ENCODE peak calls at places on chromosome 21, in nine cellular contexts. R is heart right ventricle, M is lung, Q is Caco-2, D is brain microvascular endothelial cell, E is upper lobe of left lung, A is right lobe of liver, T is pancreas, I is kidney epithelial cell. N is an unnamed sample. For H3K27me3, the result is how much of the 10 kb centered on the place peaks cover.

GRCh38 chr21:25307489-25307888 is 299.8 kb downstream of the MRPL39 start:
- DNase-seq in R (no peak), M (no peak), Q (no peak), D (no peak), E (no peak), A (no peak), T (no peak), I (no peak), N (peak)

GRCh38 chr21:30684506-30684905 is 34.1 kb downstream of the KRTAP21-3 start:
- DNase-seq in R (no peak), M (no peak), Q (no peak), D (no peak), E (no peak), A (no peak), T (no peak), I (no peak), N (no peak)

GRCh38 chr21:28771790-28772501 is 220.7 kb downstream of the LTN1 start:
- DNase-seq in R (no peak), M (no peak), Q (no peak), D (peak), E (no peak), A (no peak), T (no peak), I (no peak), N (peak)

GRCh38 chr21:14366998-14367397 is 15.9 kb downstream of the HSPA13 start:
- DNase-seq in R (no peak), M (no peak), Q (no peak), D (no peak), E (no peak), A (no peak), T (no peak), I (no peak), N (no peak)

GRCh38 chr21:44420416-44421205 is 34.7 kb upstream of the LRRC3 start:
- DNase-seq in R (no peak), M (no peak), Q (no peak), D (no peak), E (peak), A (peak), T (peak), I (no peak), N (no peak)

GRCh38 chr21:31911138-31911907 is 38.5 kb downstream of the HUNK start:
- DNase-seq in R (no peak), M (no peak), Q (peak), D (no peak), E (no peak), A (no peak), T (no peak), I (no peak), N (peak)

GRCh38 chr21:34878501-34878900 is 170.6 kb downstream of the RUNX1 start:
- DNase-seq in R (no peak), M (peak), Q (no peak), D (no peak), E (no peak), A (no peak), T (no peak), I (no peak), N (no peak)

GRCh38 chr21:29335720-29336119 is 37.0 kb downstream of the BACH1 start:
- DNase-seq in R (no peak), M (no peak), Q (no peak), D (no peak), E (no peak), A (no peak), T (no peak), I (no peak), N (no peak)

GRCh38 chr21:28480091-28480869 is 512.4 kb downstream of the LTN1 start:
- DNase-seq in R (no peak), M (no peak), Q (no peak), D (no peak), E (no peak), A (no peak), T (no peak), I (no peak), N (peak)

GRCh38 chr21:16476056-16476850 is 746.5 kb downstream of the USP25 start:
- DNase-seq in R (no peak), M (no peak), Q (no peak), D (peak), E (no peak), A (no peak), T (no peak), I (no peak), N (no peak)

GRCh38 chr21:34330055-34330454 is 33.8 kb upstream of the KCNE2 start:
- DNase-seq in R (no peak), M (no peak), Q (no peak), D (no peak), E (no peak), A (no peak), T (no peak), I (no peak), N (no peak)

GRCh38 chr21:25536752-25537151 is 70.5 kb downstream of the MRPL39 start:
- DNase-seq in R (no peak), M (no peak), Q (no peak), D (no peak), E (no peak), A (no peak), T (no peak), I (no peak), N (no peak)

GRCh38 chr21:28298251-28298672 is 694.4 kb downstream of the LTN1 start:
- DNase-seq in R (no peak), M (no peak), Q (no peak), D (no peak), E (no peak), A (no peak), T (no peak), I (no peak), N (no peak)

GRCh38 chr21:35697321-35697808 is 363.0 kb downstream of the SETD4 start:
- DNase-seq in R (peak), M (peak), Q (no peak), D (peak), E (no peak), A (peak), T (peak), I (no peak), N (no peak)

GRCh38 chr21:37915516-37915915 is 741 bp downstream of the KCNJ6 start:
- DNase-seq in R (no peak), M (no peak), Q (no peak), D (no peak), E (peak), A (no peak), T (no peak), I (no peak), N (no peak)

GRCh38 chr21:37917612-37918011 is 1.4 kb upstream of the KCNJ6 start:
- DNase-seq in R (no peak), M (no peak), Q (no peak), D (peak), E (no peak), A (no peak), T (no peak), I (no peak), N (peak)

GRCh38 chr21:37916795-37917142 is 512 bp upstream of the KCNJ6 start:
- DNase-seq in R (no peak), M (no peak), Q (no peak), D (no peak), E (peak), A (no peak), T (peak), I (no peak), N (no peak)

GRCh38 chr21:37914211-37914900 is 1.9 kb downstream of the KCNJ6 start:
- DNase-seq in R (peak), M (no peak), Q (no peak), D (peak), E (peak), A (no peak), T (peak), I (no peak), N (no peak)

DNA sequence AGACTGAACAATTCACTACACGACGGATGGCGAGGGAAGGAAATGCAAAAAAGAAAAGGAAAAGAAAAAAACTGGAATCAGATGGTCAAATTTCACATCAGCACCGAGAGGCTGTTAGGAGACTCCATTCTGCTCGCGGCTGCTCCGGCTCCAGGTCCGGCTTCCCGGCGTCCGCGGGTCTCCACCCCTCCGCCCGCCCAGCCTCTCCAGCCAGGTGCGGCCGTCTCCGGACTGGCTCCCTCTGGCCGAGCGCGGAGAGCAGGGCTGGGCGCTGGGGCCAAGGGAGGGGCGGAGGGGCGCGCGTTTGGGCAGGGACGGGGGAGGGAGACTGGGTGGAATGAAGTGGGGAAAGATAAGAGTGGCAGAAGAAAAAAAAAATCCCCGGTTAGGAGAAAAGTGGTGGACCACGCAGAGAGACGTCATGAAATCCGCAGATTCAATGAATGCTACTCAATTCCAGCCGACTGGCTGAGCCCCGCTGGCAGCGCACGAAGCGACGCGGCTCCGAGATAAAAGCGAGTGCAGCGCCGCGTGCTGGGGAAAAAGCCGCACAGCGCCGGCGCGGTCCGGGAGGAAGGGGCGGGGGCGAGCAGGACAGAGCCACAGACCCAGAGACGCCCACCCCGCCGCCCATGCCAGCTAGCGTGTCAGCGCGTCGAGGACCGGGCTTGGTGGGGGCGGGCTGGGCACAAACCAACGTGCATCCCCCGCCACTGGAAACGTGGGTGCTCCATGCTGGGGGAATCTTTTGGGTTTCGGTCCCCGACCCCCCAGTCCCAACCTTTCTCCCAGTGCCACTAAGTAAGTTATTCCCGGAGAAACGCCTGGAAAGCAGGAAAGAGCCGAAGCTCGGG is at the start of gene KCNJ6:
- DNase-seq in R (no peak), M (no peak), Q (no peak), D (peak), E (peak), A (peak), T (peak), I (no peak), N (no peak)
- TF ChIP-seq CTCF in R (peak), M (peak), Q (no peak), D (peak), E (peak), A (peak), T (peak), I (peak), N (peak)

DNA sequence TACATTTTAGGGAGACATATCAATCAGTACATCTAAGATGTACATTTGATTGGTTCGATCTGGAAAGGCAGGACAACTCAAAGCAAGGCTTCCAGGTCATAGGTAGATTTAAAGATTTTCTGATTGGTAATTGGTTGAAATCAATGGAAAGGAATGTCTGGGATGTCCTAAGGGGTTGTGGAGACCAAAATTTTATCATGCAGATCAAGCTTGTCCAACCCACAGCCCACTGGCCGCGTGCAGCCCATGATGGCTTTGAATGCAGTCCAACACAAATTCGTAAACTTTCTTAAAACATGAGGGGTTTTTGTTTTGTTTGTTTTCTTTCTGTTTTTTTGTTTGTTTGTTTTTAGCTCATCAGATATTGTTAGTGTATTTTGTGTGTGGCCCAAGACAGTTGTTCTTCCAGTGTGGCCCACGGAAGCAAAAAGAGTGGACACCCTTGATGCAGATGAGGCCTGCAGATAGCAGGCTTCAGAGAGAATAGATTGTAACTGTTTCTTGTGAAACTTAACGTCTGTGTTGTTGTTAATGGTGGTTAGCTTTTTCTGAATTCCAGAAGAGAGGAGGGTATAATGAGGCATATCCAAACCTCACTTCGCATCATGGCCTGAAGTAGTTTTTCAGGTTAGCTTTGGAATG is 3.1 kb downstream of the IFNAR1 start:
- DNase-seq in R (no peak), M (no peak), Q (no peak), D (no peak), E (peak), A (no peak), T (no peak), I (no peak), N (no peak)
- H3K4me3 ChIP-seq in R (no peak), M (no peak), Q (no peak), D (no peak), E (no peak), A (no peak), T (no peak), I (no peak), N (no peak)

GRCh38 chr21:33039542-33039941 is 13.8 kb downstream of the OLIG2 start:
- DNase-seq in R (no peak), M (no peak), Q (no peak), D (no peak), E (no peak), A (no peak), T (no peak), I (no peak), N (no peak)

GRCh38 chr21:33041981-33042380 is 16.2 kb downstream of the OLIG2 start:
- DNase-seq in R (no peak), M (no peak), Q (no peak), D (no peak), E (no peak), A (no peak), T (no peak), I (no peak), N (no peak)

GRCh38 chr21:33036430-33037162 is 10.9 kb downstream of the OLIG2 start:
- DNase-seq in R (no peak), M (peak), Q (no peak), D (peak), E (no peak), A (peak), T (no peak), I (no peak), N (no peak)

GRCh38 chr21:33042812-33043211 is 17.1 kb downstream of the OLIG2 start:
- DNase-seq in R (no peak), M (no peak), Q (no peak), D (peak), E (no peak), A (no peak), T (no peak), I (peak), N (peak)

DNA sequence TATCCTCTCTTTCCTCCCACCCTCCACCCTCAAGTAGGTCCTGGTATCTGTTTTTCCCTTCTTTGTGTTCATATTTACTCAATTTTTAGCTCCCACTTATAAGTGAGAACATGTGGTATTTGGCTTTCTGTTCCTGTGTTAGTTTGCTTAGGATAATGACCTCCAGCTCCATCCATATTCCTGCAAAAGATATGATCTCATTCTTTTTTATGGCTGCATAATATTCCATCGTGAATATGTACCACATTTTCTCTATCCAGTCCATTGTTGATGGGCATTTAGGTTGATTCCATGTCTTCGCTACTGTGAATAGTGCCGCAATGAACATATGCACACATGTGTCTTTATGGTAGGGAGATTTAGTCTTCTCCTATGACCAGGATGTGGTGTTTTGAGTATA is 14.5 kb downstream of the OLIG2 start:
- DNase-seq in R (no peak), M (no peak), Q (no peak), D (no peak), E (no peak), A (no peak), T (no peak), I (no peak), N (no peak)
- H3K27me3 ChIP-seq in R (half or more), M (under half), Q (under half), D (under half), E (under half), A (under half), T (under half), I (under half), N (under half)

DNA sequence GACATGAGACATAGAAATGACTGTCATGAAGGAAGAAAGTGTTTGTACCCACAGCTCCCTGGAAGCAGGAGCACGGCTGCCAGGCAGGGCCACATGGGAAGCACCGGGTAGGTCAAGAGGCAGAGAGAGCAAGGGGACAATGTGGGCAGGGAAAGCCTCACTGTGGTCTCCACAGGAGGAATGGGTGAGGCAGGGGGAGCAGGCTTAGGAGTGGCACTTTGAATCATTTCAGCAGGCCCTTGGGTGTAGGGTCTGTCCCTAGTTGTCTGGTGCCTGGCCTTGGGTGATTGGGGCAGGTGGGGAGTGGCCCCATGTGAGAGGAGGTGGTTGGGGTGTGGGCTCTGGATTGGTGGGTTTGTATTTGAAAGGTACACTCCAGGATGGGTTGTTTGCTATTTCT is 83.9 kb downstream of the PCBP3 start:
- DNase-seq in R (no peak), M (no peak), Q (no peak), D (no peak), E (no peak), A (no peak), T (no peak), I (no peak), N (no peak)
- TF ChIP-seq CTCF in R (no peak), M (no peak), Q (no peak), D (no peak), E (no peak), A (no peak), T (no peak), I (no peak), N (no peak)

GRCh38 chr21:42621166-42621827 is 32.1 kb upstream of the PDE9A start:
- DNase-seq in R (no peak), M (no peak), Q (no peak), D (no peak), E (no peak), A (peak), T (no peak), I (no peak), N (no peak)

GRCh38 chr21:42617476-42617875 is 35.9 kb upstream of the PDE9A start:
- DNase-seq in R (no peak), M (no peak), Q (no peak), D (no peak), E (no peak), A (no peak), T (no peak), I (no peak), N (no peak)

GRCh38 chr21:42621828-42622199 is 31.6 kb upstream of the PDE9A start:
- DNase-seq in R (no peak), M (no peak), Q (no peak), D (no peak), E (no peak), A (no peak), T (no peak), I (peak), N (no peak)

GRCh38 chr21:42618713-42619112 is 34.7 kb upstream of the PDE9A start:
- DNase-seq in R (no peak), M (no peak), Q (no peak), D (no peak), E (no peak), A (no peak), T (no peak), I (no peak), N (no peak)

GRCh38 chr21:42619841-42620240 is 33.6 kb upstream of the PDE9A start:
- DNase-seq in R (no peak), M (no peak), Q (no peak), D (no peak), E (no peak), A (no peak), T (no peak), I (no peak), N (no peak)
- H3K4me3 ChIP-seq in R (no peak), M (no peak), Q (no peak), D (no peak), E (no peak), A (no peak), T (no peak), I (no peak), N (no peak)

DNA sequence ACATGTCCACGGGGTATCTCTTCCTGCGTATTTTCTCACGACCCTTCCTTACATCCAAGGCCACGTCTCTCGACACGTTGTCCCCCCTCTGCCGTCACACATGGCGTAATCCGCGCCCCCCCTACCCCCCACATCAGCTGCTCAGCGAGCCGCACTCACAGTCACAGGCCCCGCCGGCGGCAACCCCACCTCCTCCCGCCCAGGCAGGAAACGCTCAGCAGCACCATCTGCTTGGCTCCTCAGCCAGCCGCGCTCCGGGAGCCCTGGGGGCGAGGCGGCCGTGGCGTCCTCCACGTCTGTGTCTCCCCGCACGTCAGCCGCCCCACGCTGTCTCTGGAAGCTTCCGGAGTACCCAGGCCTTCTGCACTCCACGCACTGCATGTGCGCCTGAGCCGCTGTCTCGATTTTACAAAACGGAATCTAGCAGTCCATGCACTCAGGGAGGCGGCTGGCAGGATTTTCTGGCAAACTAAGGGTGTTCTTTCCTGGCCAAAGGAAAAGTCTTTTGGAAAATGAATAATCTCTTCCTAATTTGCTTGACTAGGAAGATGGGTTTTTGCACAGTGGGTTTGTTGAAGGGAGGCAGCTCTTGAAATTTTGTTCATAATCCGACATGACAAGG is 64.5 kb downstream of the SIK1 start:
- DNase-seq in R (peak), M (no peak), Q (no peak), D (peak), E (peak), A (peak), T (no peak), I (no peak), N (peak)
- H3K27me3 ChIP-seq in R (under half), M (under half), Q (under half), D (under half), E (under half), A (under half), T (under half), I (under half), N (under half)

DNA sequence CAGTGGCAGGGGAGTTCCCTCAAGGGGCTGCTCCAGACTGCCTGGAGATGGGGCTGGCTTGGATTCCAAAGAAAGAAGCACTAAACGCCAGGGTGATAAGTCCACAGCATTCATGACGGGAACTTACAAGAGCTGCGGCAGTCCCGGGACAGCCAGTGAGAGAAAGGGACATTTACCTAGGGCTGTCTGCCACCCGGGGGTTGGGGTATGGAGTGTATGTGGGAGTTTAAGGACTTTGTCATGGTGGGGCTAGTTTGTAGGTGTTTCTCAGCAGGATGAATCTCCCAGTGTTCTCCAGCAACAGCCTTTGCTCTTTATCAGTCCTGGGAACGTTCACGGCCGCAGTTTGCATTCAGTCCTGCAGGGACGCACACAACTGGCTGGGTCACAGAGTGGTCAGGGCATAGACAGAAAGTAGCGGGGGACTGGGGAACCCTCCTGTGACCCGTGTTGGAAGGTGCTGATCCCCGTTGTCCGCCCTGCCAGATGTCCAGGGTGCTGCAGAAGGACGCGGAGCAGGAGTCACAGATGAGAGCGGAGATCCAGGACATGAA is 41.4 kb upstream of the HMGN1 start:
- DNase-seq in R (no peak), M (no peak), Q (no peak), D (no peak), E (no peak), A (no peak), T (no peak), I (no peak), N (no peak)
- TF ChIP-seq CTCF in R (no peak), M (no peak), Q (no peak), D (no peak), E (no peak), A (no peak), T (no peak), I (no peak), N (no peak)

GRCh38 chr21:26572668-26573381 is at the start of gene CYYR1:
- DNase-seq in R (peak), M (no peak), Q (no peak), D (no peak), E (peak), A (peak), T (peak), I (no peak), N (no peak)
- H3K4me3 ChIP-seq in R (peak), M (peak), Q (no peak), D (peak), E (peak), A (peak), T (peak), I (peak), N (peak)

N was measured in BJ.